ENCODE peak calls at places on chromosome 21, in six cellular contexts. One of them, this sample, is unnamed.

GRCh38 chr21:27681038-27681437 is 714.1 kb upstream of the ADAMTS5 start:
- DNase-seq in upper lobe of right lung: no peak
- DNase-seq in left ventricle myocardium inferior: no peak
- DNase-seq in IMR-90: peak; percentile 46
- DNase-seq in adrenal gland: no peak
- DNase-seq in HCT116: no peak
- DNase-seq in this sample: no peak

GRCh38 chr21:24045775-24046215 is 1561.5 kb downstream of the MRPL39 start:
- DNase-seq in adrenal gland: peak; percentile 98
- DNase-seq in HCT116: no peak
- DNase-seq in IMR-90: peak; percentile 99
- DNase-seq in upper lobe of right lung: no peak
- DNase-seq in left ventricle myocardium inferior: peak; percentile 66
- DNase-seq in this sample: peak; percentile 47

GRCh38 chr21:19340303-19340702 is 936.7 kb upstream of the TMPRSS15 start:
- DNase-seq in IMR-90: no peak
- DNase-seq in upper lobe of right lung: no peak
- DNase-seq in HCT116: no peak
- DNase-seq in adrenal gland: no peak
- DNase-seq in left ventricle myocardium inferior: no peak
- DNase-seq in this sample: no peak

GRCh38 chr21:44059710-44060109 is 47.5 kb upstream of the PWP2 start:
- DNase-seq in left ventricle myocardium inferior: no peak
- DNase-seq in IMR-90: no peak
- DNase-seq in adrenal gland: peak; percentile 41
- DNase-seq in HCT116: no peak
- DNase-seq in upper lobe of right lung: no peak
- DNase-seq in this sample: no peak

GRCh38 chr21:42513985-42514882 is 582 bp downstream of the SLC37A1 start:
- DNase-seq in upper lobe of right lung: peak; percentile 86
- DNase-seq in adrenal gland: peak; percentile 80
- DNase-seq in IMR-90: no peak
- DNase-seq in HCT116: no peak
- DNase-seq in left ventricle myocardium inferior: peak; percentile 58
- DNase-seq in this sample: peak; percentile 75

GRCh38 chr21:17231771-17232170 is 281.1 kb upstream of the CXADR start:
- DNase-seq in adrenal gland: no peak
- DNase-seq in IMR-90: no peak
- DNase-seq in upper lobe of right lung: no peak
- DNase-seq in left ventricle myocardium inferior: no peak
- DNase-seq in HCT116: no peak
- DNase-seq in this sample: no peak

GRCh38 chr21:43802713-43803313 is 13.4 kb downstream of the RRP1 start:
- DNase-seq in IMR-90: no peak
- DNase-seq in upper lobe of right lung: no peak
- DNase-seq in left ventricle myocardium inferior: no peak
- DNase-seq in adrenal gland: no peak
- DNase-seq in HCT116: no peak
- DNase-seq in this sample: no peak

GRCh38 chr21:26491663-26492062 is 81.4 kb downstream of the CYYR1 start:
- DNase-seq in IMR-90: no peak
- DNase-seq in upper lobe of right lung: no peak
- DNase-seq in HCT116: no peak
- DNase-seq in adrenal gland: no peak
- DNase-seq in left ventricle myocardium inferior: no peak
- DNase-seq in this sample: no peak

GRCh38 chr21:16084776-16085364 is 355.1 kb downstream of the USP25 start:
- DNase-seq in HCT116: no peak
- DNase-seq in left ventricle myocardium inferior: peak; percentile 46
- DNase-seq in adrenal gland: peak; percentile 62
- DNase-seq in IMR-90: peak; percentile 70
- DNase-seq in upper lobe of right lung: no peak
- DNase-seq in this sample: no peak

GRCh38 chr21:16079830-16080229 is 350.0 kb downstream of the USP25 start:
- DNase-seq in left ventricle myocardium inferior: no peak
- DNase-seq in IMR-90: peak; percentile 81
- DNase-seq in adrenal gland: no peak
- DNase-seq in HCT116: no peak
- DNase-seq in upper lobe of right lung: no peak
- DNase-seq in this sample: no peak

GRCh38 chr21:16085436-16085835 is 355.7 kb downstream of the USP25 start:
- DNase-seq in IMR-90: peak; percentile 39
- DNase-seq in adrenal gland: no peak
- DNase-seq in HCT116: no peak
- DNase-seq in upper lobe of right lung: no peak
- DNase-seq in left ventricle myocardium inferior: no peak
- DNase-seq in this sample: no peak

GRCh38 chr21:16081304-16081703 is 351.5 kb downstream of the USP25 start:
- DNase-seq in HCT116: no peak
- DNase-seq in upper lobe of right lung: no peak
- DNase-seq in adrenal gland: no peak
- DNase-seq in IMR-90: no peak
- DNase-seq in left ventricle myocardium inferior: no peak
- DNase-seq in this sample: no peak

GRCh38 chr21:16082038-16082816 is 352.4 kb downstream of the USP25 start:
- DNase-seq in adrenal gland: no peak
- DNase-seq in left ventricle myocardium inferior: no peak
- DNase-seq in IMR-90: peak; percentile 22
- DNase-seq in HCT116: no peak
- DNase-seq in upper lobe of right lung: no peak
- DNase-seq in this sample: no peak
- TF ChIP-seq CTCF in adrenal gland: peak; percentile 64
- TF ChIP-seq CTCF in left ventricle myocardium inferior: peak; percentile 60
- TF ChIP-seq CTCF in IMR-90: peak; percentile 50
- TF ChIP-seq CTCF in HCT116: peak; percentile 36
- TF ChIP-seq CTCF in upper lobe of right lung: peak; percentile 49
- TF ChIP-seq CTCF in this sample: peak; percentile 32

DNA sequence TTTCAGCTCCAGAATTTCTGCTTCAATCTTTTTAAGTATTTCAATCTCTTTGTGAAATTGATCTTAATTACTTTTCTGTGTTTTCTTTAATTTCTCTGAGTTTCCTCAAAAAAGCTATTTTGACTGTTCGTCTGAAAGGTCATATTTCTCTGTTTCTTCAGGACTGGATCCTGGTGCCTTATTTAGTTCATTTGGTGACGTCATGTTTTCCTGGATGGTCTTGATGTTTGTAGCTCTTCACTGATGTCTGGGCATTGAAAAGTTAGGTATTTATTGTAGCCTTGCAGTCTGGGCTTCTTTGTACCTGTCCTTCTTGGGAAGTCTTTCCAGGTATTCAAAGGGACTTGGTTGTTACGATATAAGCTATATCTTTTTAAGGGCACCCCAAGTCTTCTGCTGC is 998.7 kb downstream of the NCAM2 start:
- DNase-seq in left ventricle myocardium inferior: no peak
- DNase-seq in adrenal gland: no peak
- DNase-seq in upper lobe of right lung: no peak
- DNase-seq in IMR-90: no peak
- DNase-seq in HCT116: no peak
- DNase-seq in this sample: no peak
- H3K27ac ChIP-seq in left ventricle myocardium inferior: no peak overlapping the region
- H3K27ac ChIP-seq in adrenal gland: no peak overlapping the region
- H3K27ac ChIP-seq in upper lobe of right lung: no peak overlapping the region
- H3K27ac ChIP-seq in IMR-90: no peak overlapping the region
- H3K27ac ChIP-seq in HCT116: no peak overlapping the region
- H3K27ac ChIP-seq in this sample: no peak overlapping the region

GRCh38 chr21:45556302-45556644 is 14.0 kb upstream of the SLC19A1 start:
- DNase-seq in HCT116: no peak
- DNase-seq in left ventricle myocardium inferior: no peak
- DNase-seq in adrenal gland: no peak
- DNase-seq in upper lobe of right lung: no peak
- DNase-seq in IMR-90: no peak
- DNase-seq in this sample: no peak
- TF ChIP-seq CTCF in HCT116: no peak
- TF ChIP-seq CTCF in left ventricle myocardium inferior: no peak
- TF ChIP-seq CTCF in adrenal gland: no peak
- TF ChIP-seq CTCF in upper lobe of right lung: no peak
- TF ChIP-seq CTCF in IMR-90: no peak
- TF ChIP-seq CTCF in this sample: peak; percentile 15

GRCh38 chr21:41441546-41441945 is 15.5 kb downstream of the MX1 start:
- DNase-seq in upper lobe of right lung: no peak
- DNase-seq in adrenal gland: no peak
- DNase-seq in IMR-90: no peak
- DNase-seq in left ventricle myocardium inferior: no peak
- DNase-seq in HCT116: no peak
- DNase-seq in this sample: no peak

GRCh38 chr21:41439245-41439644 is 13.2 kb downstream of the MX1 start:
- DNase-seq in IMR-90: peak; percentile 17
- DNase-seq in HCT116: no peak
- DNase-seq in upper lobe of right lung: no peak
- DNase-seq in left ventricle myocardium inferior: no peak
- DNase-seq in adrenal gland: no peak
- DNase-seq in this sample: no peak

GRCh38 chr21:41438425-41439113 is 12.5 kb downstream of the MX1 start:
- DNase-seq in adrenal gland: no peak
- DNase-seq in IMR-90: no peak
- DNase-seq in left ventricle myocardium inferior: no peak
- DNase-seq in HCT116: no peak
- DNase-seq in upper lobe of right lung: no peak
- DNase-seq in this sample: no peak

GRCh38 chr21:41435728-41436127 is 9.7 kb downstream of the MX1 start:
- DNase-seq in left ventricle myocardium inferior: no peak
- DNase-seq in HCT116: no peak
- DNase-seq in upper lobe of right lung: no peak
- DNase-seq in adrenal gland: no peak
- DNase-seq in IMR-90: no peak
- DNase-seq in this sample: no peak

GRCh38 chr21:41437754-41438153 is 11.7 kb downstream of the MX1 start:
- DNase-seq in upper lobe of right lung: no peak
- DNase-seq in adrenal gland: no peak
- DNase-seq in HCT116: no peak
- DNase-seq in IMR-90: no peak
- DNase-seq in left ventricle myocardium inferior: no peak
- DNase-seq in this sample: no peak
- H3K27ac ChIP-seq in upper lobe of right lung: no peak overlapping the region
- H3K27ac ChIP-seq in adrenal gland: no peak overlapping the region
- H3K27ac ChIP-seq in HCT116: no peak overlapping the region
- H3K27ac ChIP-seq in IMR-90: no peak overlapping the region
- H3K27ac ChIP-seq in left ventricle myocardium inferior: no peak overlapping the region
- H3K27ac ChIP-seq in this sample: no peak overlapping the region

DNA sequence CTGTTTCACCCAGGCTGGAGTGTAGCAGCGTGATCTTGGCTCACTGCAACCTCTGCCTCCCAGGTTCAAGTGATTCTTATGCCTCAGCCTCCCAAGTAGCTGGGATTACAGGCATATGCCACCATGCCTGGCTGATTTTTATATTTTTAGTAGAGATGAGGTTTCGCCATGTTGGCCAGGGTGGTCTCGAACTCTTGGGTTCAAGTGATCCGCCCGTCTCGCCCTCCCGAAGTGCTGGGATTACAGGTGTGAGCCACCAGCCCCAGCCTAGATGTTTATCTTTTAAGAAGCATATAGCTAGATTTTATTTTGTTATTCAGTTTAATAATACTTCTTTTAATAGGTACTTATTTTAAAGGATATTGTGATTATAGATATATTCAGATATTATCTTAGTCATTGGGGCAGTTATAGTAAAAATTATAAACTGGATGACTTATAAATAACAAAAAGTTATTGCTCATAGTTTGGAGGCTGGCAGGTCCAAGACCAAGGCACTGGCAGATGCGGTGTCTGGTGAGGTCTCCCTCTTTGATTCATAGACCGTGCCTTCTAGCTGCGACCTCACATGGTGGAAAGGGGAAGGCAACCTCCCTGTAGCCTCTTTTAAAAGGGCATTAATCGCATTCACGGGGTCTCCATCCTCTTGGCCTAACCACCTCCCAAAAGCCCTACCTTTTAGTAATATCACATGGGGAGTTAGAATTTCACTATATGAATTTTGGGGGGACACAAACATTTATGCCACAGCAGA is 3.1 kb upstream of the KCNE2 start:
- DNase-seq in upper lobe of right lung: no peak
- DNase-seq in IMR-90: no peak
- DNase-seq in HCT116: no peak
- DNase-seq in left ventricle myocardium inferior: no peak
- DNase-seq in adrenal gland: peak; percentile 41
- DNase-seq in this sample: no peak
- TF ChIP-seq CTCF in upper lobe of right lung: no peak
- TF ChIP-seq CTCF in IMR-90: no peak
- TF ChIP-seq CTCF in HCT116: no peak
- TF ChIP-seq CTCF in left ventricle myocardium inferior: no peak
- TF ChIP-seq CTCF in adrenal gland: no peak
- TF ChIP-seq CTCF in this sample: no peak

GRCh38 chr21:45844181-45844580 is 137.4 kb upstream of the COL6A1 start:
- DNase-seq in left ventricle myocardium inferior: no peak
- DNase-seq in HCT116: no peak
- DNase-seq in upper lobe of right lung: no peak
- DNase-seq in IMR-90: no peak
- DNase-seq in adrenal gland: peak; percentile 35
- DNase-seq in this sample: no peak
- H3K27ac ChIP-seq in left ventricle myocardium inferior: no peak overlapping the region
- H3K27ac ChIP-seq in HCT116: no peak overlapping the region
- H3K27ac ChIP-seq in upper lobe of right lung: no peak overlapping the region
- H3K27ac ChIP-seq in IMR-90: no peak overlapping the region
- H3K27ac ChIP-seq in adrenal gland: no peak overlapping the region
- H3K27ac ChIP-seq in this sample: no peak overlapping the region

DNA sequence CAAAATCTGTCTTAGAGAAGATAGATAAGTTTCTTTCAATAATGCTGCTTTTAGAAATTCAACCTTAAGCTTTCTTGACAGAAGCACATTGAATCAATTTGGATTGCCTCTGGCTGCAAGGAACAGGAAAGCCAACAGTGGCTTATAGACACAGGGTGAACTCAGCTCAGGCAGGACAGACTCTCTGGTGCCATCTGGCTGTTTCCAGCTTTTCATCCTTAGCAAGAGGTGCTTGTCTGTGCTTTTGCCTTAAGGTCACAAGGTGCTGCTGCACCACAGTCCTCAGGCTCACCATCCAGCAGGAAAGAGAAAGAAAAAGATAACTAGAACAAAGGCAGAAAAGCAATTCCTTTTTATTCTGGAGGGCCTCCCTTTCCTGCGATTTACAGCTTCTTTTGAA is 93.7 kb upstream of the ETS2 start:
- DNase-seq in IMR-90: peak; percentile 27
- DNase-seq in left ventricle myocardium inferior: no peak
- DNase-seq in adrenal gland: peak; percentile 57
- DNase-seq in upper lobe of right lung: no peak
- DNase-seq in HCT116: peak; percentile 31
- DNase-seq in this sample: no peak
- TF ChIP-seq CTCF in IMR-90: peak; percentile 39
- TF ChIP-seq CTCF in left ventricle myocardium inferior: peak; percentile 61
- TF ChIP-seq CTCF in adrenal gland: no peak
- TF ChIP-seq CTCF in upper lobe of right lung: peak; percentile 48
- TF ChIP-seq CTCF in HCT116: peak; percentile 56
- TF ChIP-seq CTCF in this sample: peak; percentile 54

This sample was measured in lower lobe of right lung.